ENCODE peak calls at places on chromosomes 2 and 18, in ten cellular contexts. N is left ventricle myocardium superior; P is activated T-cell treated with anti-CD3 and anti-CD28 coated beads, Interleukin-2, amount 50 U/mL, for 1 hour; B is foreskin fibroblast; L is KBM-7; D is hippocampal formation; Z is activated CD8-positive, alpha-beta memory T cell treated with anti-CD3 and anti-CD28 coated beads for 24 hours; F is D341Med; Y is memory B cell; J is PC-9. O is an unnamed sample.

GRCh38 chr2:43133336-43133707 is 93.1 kb downstream of the ZFP36L2 start:
- DNase-seq in Z (peak; percentile 78), Y (no peak), F (no peak), J (no peak), N (no peak), L (no peak), B (no peak), D (no peak), P (no peak), O (no peak)

GRCh38 chr2:7118606-7119503 is 201.6 kb downstream of the RNF144A start:
- DNase-seq in D (no peak), P (no peak), L (peak; percentile 32), N (peak; percentile 35), Z (no peak), J (no peak), Y (no peak), B (peak; percentile 11), F (peak; percentile 54), O (no peak)

GRCh38 chr18:41655074-41655473 is 300.0 kb upstream of the PIK3C3 start:
- DNase-seq in B (peak; percentile 5), J (no peak), F (no peak), Y (no peak), P (no peak), D (no peak), L (no peak), N (no peak), Z (no peak), O (no peak)

GRCh38 chr18:57759650-57760049 is 43.5 kb downstream of the ATP8B1 start:
- DNase-seq in D (no peak), B (no peak), L (no peak), F (no peak), P (no peak), Z (no peak), N (no peak), J (peak; percentile 47), Y (no peak), O (no peak)

GRCh38 chr2:72145658-72146329 is 1.9 kb downstream of the CYP26B1 start:
- DNase-seq in B (no peak), F (peak; percentile 22), Z (peak; percentile 55), L (no peak), D (peak; percentile 45), P (no peak), N (no peak), J (no peak), Y (no peak), O (no peak)

GRCh38 chr2:109174626-109175349 is 45.8 kb downstream of the SH3RF3 start:
- DNase-seq in P (no peak), N (no peak), Z (no peak), B (no peak), J (no peak), L (no peak), F (no peak), Y (no peak), D (no peak), O (no peak)

GRCh38 chr2:54042908-54043620 is 72.3 kb upstream of the PSME4 start:
- DNase-seq in N (peak; percentile 36), D (peak; percentile 38), P (no peak), B (no peak), Y (no peak), J (no peak), L (no peak), F (no peak), Z (no peak), O (no peak)

GRCh38 chr2:69269330-69269729 is 117.7 kb downstream of the GFPT1 start:
- DNase-seq in B (no peak), P (no peak), F (no peak), Z (no peak), N (no peak), Y (no peak), J (no peak), L (no peak), D (no peak), O (no peak)

GRCh38 chr2:851078-851477 is 99.6 kb upstream of the SNTG2 start:
- DNase-seq in P (no peak), B (no peak), Z (no peak), F (no peak), Y (no peak), L (no peak), J (no peak), D (no peak), N (no peak), O (no peak)

GRCh38 chr2:17416891-17417391 is 101.3 kb downstream of the RAD51AP2 start:
- DNase-seq in N (no peak), P (no peak), D (no peak), Z (no peak), F (no peak), J (peak; percentile 8), B (peak; percentile 26), L (no peak), Y (no peak), O (no peak)

GRCh38 chr2:74618410-74619083 is 29.6 kb downstream of the M1AP start:
- DNase-seq in J (no peak), D (no peak), Z (no peak), Y (no peak), P (no peak), B (no peak), N (no peak), L (no peak), F (peak; percentile 48), O (no peak)